ENCODE peak calls at places on chromosomes 13 and 19, in five cellular contexts. One of them, this sample, is unnamed.

GRCh38 chr13:95553271-95553588 is 710 bp downstream of the CLDN10 start:
- DNase-seq in foreskin keratinocyte: no peak
- DNase-seq in psoas muscle: no peak
- DNase-seq in MM.1S: no peak
- DNase-seq in body of pancreas: no peak
- DNase-seq in this sample: no peak

GRCh38 chr19:45251452-45252354 is 632 bp downstream of the MARK4 start:
- DNase-seq in psoas muscle: no peak
- DNase-seq in foreskin keratinocyte: no peak
- DNase-seq in body of pancreas: no peak
- DNase-seq in MM.1S: no peak
- DNase-seq in this sample: no peak

GRCh38 chr13:48181482-48182145 is 51.4 kb upstream of the ITM2B start:
- DNase-seq in foreskin keratinocyte: no peak
- DNase-seq in psoas muscle: no peak
- DNase-seq in body of pancreas: no peak
- DNase-seq in MM.1S: no peak
- DNase-seq in this sample: no peak

GRCh38 chr13:26861951-26862350 is 101.4 kb upstream of the GPR12 start:
- DNase-seq in MM.1S: no peak
- DNase-seq in foreskin keratinocyte: no peak
- DNase-seq in body of pancreas: no peak
- DNase-seq in psoas muscle: no peak
- DNase-seq in this sample: no peak

GRCh38 chr19:32691952-32692726 is 518 bp downstream of the NUDT19 start:
- DNase-seq in MM.1S: peak; percentile 66
- DNase-seq in foreskin keratinocyte: peak; percentile 54
- DNase-seq in body of pancreas: peak; percentile 77
- DNase-seq in psoas muscle: peak; percentile 71
- DNase-seq in this sample: peak; percentile 47

GRCh38 chr19:17948967-17949930 is 16.4 kb downstream of the CCDC124 start:
- DNase-seq in psoas muscle: no peak
- DNase-seq in body of pancreas: no peak
- DNase-seq in foreskin keratinocyte: no peak
- DNase-seq in MM.1S: no peak
- DNase-seq in this sample: no peak

GRCh38 chr19:29507081-29507860 is 18.5 kb upstream of the VSTM2B start:
- DNase-seq in body of pancreas: no peak
- DNase-seq in psoas muscle: no peak
- DNase-seq in MM.1S: no peak
- DNase-seq in foreskin keratinocyte: no peak
- DNase-seq in this sample: no peak

GRCh38 chr19:35006342-35006998 is 6.3 kb downstream of the GRAMD1A start:
- DNase-seq in foreskin keratinocyte: no peak
- DNase-seq in psoas muscle: no peak
- DNase-seq in MM.1S: no peak
- DNase-seq in body of pancreas: peak; percentile 92
- DNase-seq in this sample: no peak

GRCh38 chr19:57280913-57281425 is 684 bp downstream of the ZNF460 start:
- DNase-seq in MM.1S: peak; percentile 54
- DNase-seq in foreskin keratinocyte: no peak
- DNase-seq in psoas muscle: no peak
- DNase-seq in body of pancreas: no peak
- DNase-seq in this sample: no peak

GRCh38 chr19:23776507-23777205 is 18.0 kb upstream of the ZNF681 start:
- DNase-seq in psoas muscle: no peak
- DNase-seq in body of pancreas: no peak
- DNase-seq in MM.1S: no peak
- DNase-seq in foreskin keratinocyte: no peak
- DNase-seq in this sample: no peak

GRCh38 chr13:73623281-73623680 is 510.9 kb downstream of the KLF12 start:
- DNase-seq in MM.1S: no peak
- DNase-seq in body of pancreas: no peak
- DNase-seq in psoas muscle: no peak
- DNase-seq in foreskin keratinocyte: no peak
- DNase-seq in this sample: no peak

GRCh38 chr19:18879579-18880373 is 16.2 kb downstream of the CERS1 start:
- DNase-seq in MM.1S: peak; percentile 41
- DNase-seq in psoas muscle: no peak
- DNase-seq in foreskin keratinocyte: peak; percentile 39
- DNase-seq in body of pancreas: peak; percentile 35
- DNase-seq in this sample: peak; percentile 80

GRCh38 chr13:40116008-40116407 is 460.5 kb downstream of the COG6 start:
- DNase-seq in body of pancreas: peak; percentile 88
- DNase-seq in MM.1S: no peak
- DNase-seq in psoas muscle: no peak
- DNase-seq in foreskin keratinocyte: peak; percentile 86
- DNase-seq in this sample: peak; percentile 88

GRCh38 chr19:55473613-55474012 is 2.8 kb upstream of the ZNF628 start:
- DNase-seq in MM.1S: no peak
- DNase-seq in foreskin keratinocyte: no peak
- DNase-seq in psoas muscle: no peak
- DNase-seq in body of pancreas: no peak
- DNase-seq in this sample: no peak

GRCh38 chr19:49403404-49404187 is 15.5 kb downstream of the KASH5 start:
- DNase-seq in foreskin keratinocyte: no peak
- DNase-seq in MM.1S: no peak
- DNase-seq in body of pancreas: no peak
- DNase-seq in psoas muscle: no peak
- DNase-seq in this sample: no peak

GRCh38 chr19:1402411-1403070 is 1.2 kb upstream of the GAMT start:
- DNase-seq in MM.1S: no peak
- DNase-seq in psoas muscle: no peak
- DNase-seq in body of pancreas: no peak
- DNase-seq in foreskin keratinocyte: peak; percentile 56
- DNase-seq in this sample: no peak

GRCh38 chr13:30551194-30551593 is 66.5 kb upstream of the USPL1 start:
- DNase-seq in foreskin keratinocyte: peak; percentile 33
- DNase-seq in psoas muscle: no peak
- DNase-seq in body of pancreas: peak; percentile 50
- DNase-seq in MM.1S: peak; percentile 56
- DNase-seq in this sample: no peak

GRCh38 chr13:102854675-102855074 is 8.8 kb downstream of the ERCC5 start:
- DNase-seq in MM.1S: no peak
- DNase-seq in body of pancreas: no peak
- DNase-seq in psoas muscle: no peak
- DNase-seq in foreskin keratinocyte: no peak
- DNase-seq in this sample: no peak

GRCh38 chr19:40270362-40271089 is 14.6 kb downstream of the AKT2 start:
- DNase-seq in psoas muscle: no peak
- DNase-seq in MM.1S: no peak
- DNase-seq in foreskin keratinocyte: no peak
- DNase-seq in body of pancreas: no peak
- DNase-seq in this sample: no peak

GRCh38 chr13:58051807-58052375 is 420.3 kb downstream of the PCDH17 start:
- DNase-seq in MM.1S: no peak
- DNase-seq in psoas muscle: no peak
- DNase-seq in body of pancreas: no peak
- DNase-seq in foreskin keratinocyte: no peak
- DNase-seq in this sample: no peak

GRCh38 chr19:16262618-16263017 is 62.0 kb upstream of the KLF2 start:
- DNase-seq in psoas muscle: no peak
- DNase-seq in MM.1S: no peak
- DNase-seq in foreskin keratinocyte: no peak
- DNase-seq in body of pancreas: peak; percentile 89
- DNase-seq in this sample: peak; percentile 59

DNA sequence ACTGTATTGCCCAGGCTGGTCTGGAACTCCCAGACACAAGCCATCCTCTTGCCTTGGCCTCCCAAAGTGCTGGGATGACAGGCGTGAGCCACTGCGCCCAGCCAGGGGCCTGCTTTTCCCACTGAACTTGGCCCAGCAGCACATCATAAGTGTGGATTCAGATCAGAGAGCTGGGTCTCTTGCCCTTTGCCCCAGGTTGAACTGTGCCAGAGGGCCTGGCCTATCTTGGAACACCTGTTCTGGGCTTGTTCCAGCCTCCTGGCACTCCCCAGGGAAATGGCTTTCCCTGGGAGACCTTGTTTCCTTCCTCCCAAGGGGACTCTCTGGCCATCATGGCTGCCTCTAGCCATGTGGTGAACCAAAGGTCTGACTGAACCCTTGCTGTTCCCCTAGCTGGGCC is 3.4 kb downstream of the CC2D1A start:
- DNase-seq in body of pancreas: peak; percentile 73
- DNase-seq in psoas muscle: no peak
- DNase-seq in foreskin keratinocyte: no peak
- DNase-seq in MM.1S: no peak
- DNase-seq in this sample: peak; percentile 81
- H3K4me1 ChIP-seq in body of pancreas: peaks cover 39% of the 10 kb centered on the region
- H3K4me1 ChIP-seq in psoas muscle: peaks cover 3% of the 10 kb centered on the region
- H3K4me1 ChIP-seq in foreskin keratinocyte: no peaks in the 10 kb centered on the region
- H3K4me1 ChIP-seq in MM.1S: peaks cover 4% of the 10 kb centered on the region
- H3K4me1 ChIP-seq in this sample: no peaks in the 10 kb centered on the region

DNA sequence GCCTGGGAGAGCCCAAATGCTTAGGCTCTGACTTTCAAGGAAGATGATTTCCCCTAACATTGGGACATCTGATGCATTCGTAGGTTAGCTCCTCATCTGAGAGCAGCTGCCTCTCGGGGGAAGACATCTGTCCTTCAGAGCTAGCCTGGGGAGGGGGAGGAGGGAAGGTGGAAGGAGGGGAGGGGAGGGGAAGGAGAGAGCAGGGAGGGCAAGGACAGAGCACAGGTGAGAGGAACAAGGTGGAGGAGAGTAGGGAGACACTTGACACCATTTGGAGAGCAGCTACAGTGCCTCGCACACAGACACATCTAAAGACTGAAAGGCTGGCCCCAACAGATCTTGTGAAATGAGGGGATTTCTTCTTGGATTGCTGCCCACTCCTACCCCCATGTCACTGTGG is 103.8 kb downstream of the ZDHHC20 start:
- DNase-seq in psoas muscle: no peak
- DNase-seq in foreskin keratinocyte: no peak
- DNase-seq in MM.1S: no peak
- DNase-seq in body of pancreas: no peak
- DNase-seq in this sample: no peak
- TF ChIP-seq CTCF in psoas muscle: no peak
- TF ChIP-seq CTCF in foreskin keratinocyte: no peak
- TF ChIP-seq CTCF in MM.1S: no peak
- TF ChIP-seq CTCF in body of pancreas: no peak
- TF ChIP-seq CTCF in this sample: no peak

GRCh38 chr13:110012102-110012739 is 225.8 kb upstream of the IRS2 start:
- DNase-seq in body of pancreas: peak; percentile 17
- DNase-seq in foreskin keratinocyte: peak; percentile 96
- DNase-seq in psoas muscle: no peak
- DNase-seq in MM.1S: no peak
- DNase-seq in this sample: no peak

GRCh38 chr13:110005563-110005962 is 219.2 kb upstream of the IRS2 start:
- DNase-seq in body of pancreas: no peak
- DNase-seq in foreskin keratinocyte: peak; percentile 64
- DNase-seq in psoas muscle: no peak
- DNase-seq in MM.1S: no peak
- DNase-seq in this sample: no peak

GRCh38 chr13:110010433-110011135 is 224.2 kb upstream of the IRS2 start:
- DNase-seq in psoas muscle: no peak
- DNase-seq in body of pancreas: no peak
- DNase-seq in MM.1S: no peak
- DNase-seq in foreskin keratinocyte: no peak
- DNase-seq in this sample: no peak

GRCh38 chr13:110006304-110006703 is 219.9 kb upstream of the IRS2 start:
- DNase-seq in body of pancreas: no peak
- DNase-seq in MM.1S: no peak
- DNase-seq in psoas muscle: peak; percentile 27
- DNase-seq in foreskin keratinocyte: peak; percentile 87
- DNase-seq in this sample: no peak

GRCh38 chr13:110008816-110009215 is 222.4 kb upstream of the IRS2 start:
- DNase-seq in psoas muscle: no peak
- DNase-seq in foreskin keratinocyte: no peak
- DNase-seq in body of pancreas: no peak
- DNase-seq in MM.1S: no peak
- DNase-seq in this sample: no peak
- H3K4me1 ChIP-seq in psoas muscle: no peaks in the 10 kb centered on the region
- H3K4me1 ChIP-seq in foreskin keratinocyte: peaks cover 30% of the 10 kb centered on the region
- H3K4me1 ChIP-seq in body of pancreas: no peaks in the 10 kb centered on the region
- H3K4me1 ChIP-seq in MM.1S: no peaks in the 10 kb centered on the region
- H3K4me1 ChIP-seq in this sample: no peaks in the 10 kb centered on the region

GRCh38 chr19:6099037-6099436 is 11.3 kb downstream of the RFX2 start:
- DNase-seq in foreskin keratinocyte: no peak
- DNase-seq in MM.1S: no peak
- DNase-seq in psoas muscle: no peak
- DNase-seq in body of pancreas: no peak
- DNase-seq in this sample: no peak

GRCh38 chr19:6099633-6100032 is 10.7 kb downstream of the RFX2 start:
- DNase-seq in foreskin keratinocyte: no peak
- DNase-seq in MM.1S: no peak
- DNase-seq in body of pancreas: no peak
- DNase-seq in psoas muscle: no peak
- DNase-seq in this sample: no peak

GRCh38 chr19:6101291-6101690 is 9.0 kb downstream of the RFX2 start:
- DNase-seq in foreskin keratinocyte: no peak
- DNase-seq in psoas muscle: no peak
- DNase-seq in body of pancreas: no peak
- DNase-seq in MM.1S: no peak
- DNase-seq in this sample: no peak

GRCh38 chr19:6101991-6102390 is 8.3 kb downstream of the RFX2 start:
- DNase-seq in foreskin keratinocyte: no peak
- DNase-seq in MM.1S: no peak
- DNase-seq in psoas muscle: no peak
- DNase-seq in body of pancreas: no peak
- DNase-seq in this sample: no peak

GRCh38 chr19:6100284-6100915 is 9.9 kb downstream of the RFX2 start:
- DNase-seq in body of pancreas: peak; percentile 42
- DNase-seq in MM.1S: peak; percentile 55
- DNase-seq in psoas muscle: peak; percentile 29
- DNase-seq in foreskin keratinocyte: no peak
- DNase-seq in this sample: no peak
- TF ChIP-seq CTCF in body of pancreas: no peak
- TF ChIP-seq CTCF in MM.1S: no peak
- TF ChIP-seq CTCF in psoas muscle: no peak
- TF ChIP-seq CTCF in foreskin keratinocyte: no peak
- TF ChIP-seq CTCF in this sample: no peak

DNA sequence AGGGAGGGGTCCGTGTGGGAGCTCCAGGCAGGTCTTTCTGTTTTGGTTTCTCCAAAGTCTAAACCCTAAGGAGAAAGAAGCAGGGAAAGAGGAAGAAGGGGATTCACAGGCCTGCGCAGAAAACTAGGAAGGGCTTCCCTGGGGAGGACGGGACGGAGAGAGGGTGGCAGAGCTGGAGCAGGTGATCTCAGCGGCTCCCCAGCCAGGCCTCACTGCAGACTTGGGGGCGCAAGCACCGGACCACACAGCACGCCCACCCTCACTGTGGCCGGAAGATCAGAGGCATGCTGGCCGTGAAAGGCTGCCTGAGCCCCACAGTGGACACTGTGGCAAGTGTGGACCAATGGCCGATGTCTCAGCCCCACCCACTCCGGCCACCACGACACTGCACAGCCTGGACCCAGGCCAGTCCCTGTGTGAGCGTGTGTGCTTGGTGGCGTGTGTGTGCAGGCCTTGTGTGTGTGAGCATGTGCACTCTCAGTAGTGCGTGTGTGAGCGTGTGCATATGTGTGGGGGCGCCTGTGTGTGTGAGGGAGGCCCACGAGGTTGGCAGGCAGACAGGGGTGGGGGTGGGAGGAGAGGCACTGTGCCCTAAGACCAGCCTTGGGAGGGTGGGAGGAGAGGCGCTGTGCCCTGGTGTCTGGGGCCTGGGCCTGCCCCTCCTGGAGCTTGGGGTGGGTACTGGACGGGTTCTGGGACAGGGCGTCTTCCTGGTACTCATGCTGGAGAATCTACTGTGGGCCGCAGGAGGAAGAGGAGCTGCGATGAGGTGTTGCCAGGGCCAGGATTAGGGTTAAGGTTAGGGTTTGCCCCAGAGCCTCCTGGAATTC is 15.4 kb upstream of the TMEM255B start:
- DNase-seq in body of pancreas: no peak
- DNase-seq in foreskin keratinocyte: no peak
- DNase-seq in psoas muscle: no peak
- DNase-seq in MM.1S: no peak
- DNase-seq in this sample: no peak
- H3K4me1 ChIP-seq in body of pancreas: no peaks in the 10 kb centered on the region
- H3K4me1 ChIP-seq in foreskin keratinocyte: no peaks in the 10 kb centered on the region
- H3K4me1 ChIP-seq in psoas muscle: no peaks in the 10 kb centered on the region
- H3K4me1 ChIP-seq in MM.1S: peaks cover 43% of the 10 kb centered on the region
- H3K4me1 ChIP-seq in this sample: peaks cover 9% of the 10 kb centered on the region